ENCODE peak calls at places on chromosomes 1 and 21, in seven cellular contexts. B is foreskin fibroblast; R is activated naive CD8-positive, alpha-beta T cell treated with anti-CD3 and anti-CD28 coated beads, Interleukin-2, amount 10 ng/mL, durations not matched to agents 7 days and 5 days; Q is Ammon's horn; H is activated naive CD4-positive, alpha-beta T cell treated with anti-CD3 and anti-CD28 coated beads for 36 hours; I is astrocyte of the spinal cord; N is caudate nucleus. G is an unnamed sample.

GRCh38 chr1:39971138-39971537 is 16.2 kb downstream of the MFSD2A start:
- DNase-seq in B (no peak), R (no peak), H (no peak), N (no peak), Q (no peak), I (no peak), G (no peak)

GRCh38 chr1:100785399-100786082 is 66.0 kb downstream of the VCAM1 start:
- DNase-seq in B (peak; percentile 6), Q (no peak), I (peak; percentile 89), H (no peak), N (no peak), R (no peak), G (peak; percentile 71)

GRCh38 chr1:11842154-11843041 is 5.2 kb downstream of the NPPA start:
- DNase-seq in I (peak; percentile 5), H (no peak), N (no peak), R (no peak), Q (peak; percentile 26), B (no peak), G (peak; percentile 40)

GRCh38 chr1:50023292-50024159 is at the start of gene AGBL4:
- DNase-seq in N (peak; percentile 24), Q (peak; percentile 74), R (peak; percentile 35), H (no peak), I (peak; percentile 34), B (peak; percentile 23), G (peak; percentile 41)

GRCh38 chr1:27366411-27367159 is at the start of gene MAP3K6:
- DNase-seq in Q (peak; percentile 64), R (peak; percentile 77), B (peak; percentile 93), N (no peak), I (peak; percentile 73), H (peak; percentile 72), G (peak; percentile 73)

GRCh38 chr1:115880981-115881672 is 40.2 kb upstream of the NHLH2 start:
- DNase-seq in R (no peak), Q (no peak), B (no peak), I (no peak), H (no peak), N (no peak), G (no peak)

GRCh38 chr1:178684111-178684510 is 40.9 kb upstream of the RALGPS2 start:
- DNase-seq in N (no peak), R (no peak), I (no peak), B (no peak), H (no peak), Q (no peak), G (peak; percentile 38)

GRCh38 chr1:57060451-57060850 is 94.6 kb upstream of the C8B start:
- DNase-seq in N (no peak), Q (no peak), B (no peak), R (no peak), H (no peak), I (no peak), G (no peak)

GRCh38 chr1:211726467-211726866 is 51.0 kb upstream of the NEK2 start:
- DNase-seq in Q (no peak), I (no peak), H (no peak), N (no peak), B (no peak), R (no peak), G (no peak)

GRCh38 chr1:166822385-166822784 is 16.9 kb upstream of the POGK start:
- DNase-seq in Q (no peak), I (no peak), R (no peak), B (no peak), H (no peak), N (no peak), G (no peak)

GRCh38 chr1:165342588-165342987 is 13.9 kb downstream of the LMX1A start:
- DNase-seq in R (no peak), H (no peak), Q (no peak), B (no peak), I (no peak), N (no peak), G (no peak)

GRCh38 chr1:243580072-243580471 is 270.0 kb downstream of the AKT3 start:
- DNase-seq in R (no peak), H (no peak), N (no peak), I (peak; percentile 16), Q (no peak), B (peak; percentile 10), G (peak; percentile 56)

GRCh38 chr1:185812934-185813333 is 78.7 kb downstream of the HMCN1 start:
- DNase-seq in B (no peak), H (no peak), N (no peak), I (no peak), R (no peak), Q (no peak), G (no peak)

GRCh38 chr1:109474697-109475096 is 8.4 kb downstream of the SYPL2 start:
- DNase-seq in B (no peak), I (no peak), N (no peak), H (no peak), R (no peak), Q (no peak), G (no peak)

GRCh38 chr1:243944429-243945160 is 94.6 kb upstream of the AKT3 start:
- DNase-seq in N (no peak), R (no peak), B (peak; percentile 65), Q (peak; percentile 33), I (peak; percentile 41), H (no peak), G (peak; percentile 27)

GRCh38 chr1:184506501-184506900 is 119.7 kb downstream of the C1orf21 start:
- DNase-seq in N (no peak), H (no peak), Q (no peak), I (no peak), R (no peak), B (no peak), G (no peak)

GRCh38 chr1:229694053-229694693 is 68.1 kb downstream of the URB2 start:
- DNase-seq in Q (peak; percentile 60), N (no peak), H (no peak), I (peak; percentile 86), B (peak; percentile 75), R (no peak), G (peak; percentile 86)

GRCh38 chr1:183234660-183235476 is 48.8 kb downstream of the LAMC2 start:
- DNase-seq in N (no peak), B (peak; percentile 97), Q (peak; percentile 63), I (peak; percentile 98), R (no peak), H (no peak), G (peak; percentile 98)

GRCh38 chr1:22155517-22155916 is 12.6 kb upstream of the WNT4 start:
- DNase-seq in I (no peak), Q (no peak), H (no peak), N (no peak), B (no peak), R (no peak), G (no peak)

GRCh38 chr1:16048573-16049189 is 5.1 kb downstream of the CLCNKB start:
- DNase-seq in H (peak; percentile 22), B (peak; percentile 41), Q (no peak), I (peak; percentile 31), R (no peak), N (no peak), G (peak; percentile 49)

GRCh38 chr1:203796223-203796747 is 862 bp downstream of the ZBED6 start:
- DNase-seq in I (peak; percentile 43), B (peak; percentile 50), H (peak; percentile 59), R (no peak), N (no peak), Q (no peak), G (peak; percentile 36)

GRCh38 chr1:12384836-12385456 is 155.1 kb downstream of the VPS13D start:
- DNase-seq in H (peak; percentile 54), Q (no peak), I (no peak), R (no peak), N (no peak), B (no peak), G (no peak)

GRCh38 chr1:164754088-164754600 is 195.2 kb downstream of the PBX1 start:
- DNase-seq in R (no peak), I (peak; percentile 29), H (no peak), B (peak; percentile 64), Q (peak; percentile 71), N (no peak), G (peak; percentile 83)

GRCh38 chr1:204813522-204813921 is 57.1 kb upstream of the NFASC start:
- DNase-seq in I (no peak), R (no peak), B (no peak), N (no peak), H (no peak), Q (no peak), G (no peak)

GRCh38 chr21:46145159-46145839 is 10.1 kb downstream of the FTCD start:
- DNase-seq in R (no peak), I (no peak), B (no peak), Q (no peak), H (no peak), N (no peak), G (no peak)

GRCh38 chr1:175207971-175208370 is 15.4 kb upstream of the KIAA0040 start:
- DNase-seq in R (no peak), I (no peak), H (no peak), B (no peak), Q (no peak), N (no peak), G (no peak)

GRCh38 chr1:168499094-168500049 is 44.4 kb downstream of the XCL2 start:
- DNase-seq in I (peak; percentile 12), N (no peak), B (peak; percentile 45), R (no peak), Q (no peak), H (no peak), G (peak; percentile 41)

GRCh38 chr1:204453141-204453772 is 41.3 kb downstream of the PIK3C2B start:
- DNase-seq in I (no peak), N (no peak), R (peak; percentile 49), Q (no peak), B (no peak), H (peak; percentile 92), G (no peak)

GRCh38 chr1:45403298-45404079 is 63.2 kb upstream of the MUTYH start:
- DNase-seq in B (no peak), N (no peak), H (no peak), R (no peak), Q (peak; percentile 7), I (no peak), G (no peak)

GRCh38 chr1:211910917-211911485 is 80.4 kb upstream of the LPGAT1 start:
- DNase-seq in R (no peak), H (no peak), B (peak; percentile 66), N (no peak), Q (no peak), I (no peak), G (no peak)

GRCh38 chr1:6245869-6246496 is 2.0 kb downstream of the HES3 start:
- DNase-seq in H (peak; percentile 59), B (peak; percentile 50), R (peak; percentile 77), I (peak; percentile 21), N (no peak), Q (no peak), G (no peak)

GRCh38 chr1:158998781-158999161 is 10.9 kb upstream of the IFI16 start:
- DNase-seq in H (peak; percentile 60), R (no peak), Q (peak; percentile 81), I (peak; percentile 84), B (peak; percentile 73), N (peak; percentile 9), G (peak; percentile 79)

G was measured in fibroblast of lung.